ENCODE peak calls at places on chromosomes 16 and 17, in seven cellular contexts. T, B, Q, W, F, I and U are unnamed samples.

GRCh38 chr16:31382485-31383161 is 10.5 kb upstream of the ITGAD start:
- DNase-seq in T (peak), B (peak), Q (peak), W (peak), F (peak), I (no peak), U (peak)

GRCh38 chr17:40168262-40168832 is 8.9 kb upstream of the RAPGEFL1 start:
- DNase-seq in T (peak), B (peak), Q (peak), W (peak), F (peak), I (peak), U (peak)

GRCh38 chr17:50967795-50968194 is 101.6 kb upstream of the TOB1 start:
- DNase-seq in T (peak), B (peak), Q (no peak), W (no peak), F (no peak), I (peak), U (no peak)

GRCh38 chr16:84537431-84538151 is 33.1 kb upstream of the MEAK7 start:
- DNase-seq in T (no peak), B (no peak), Q (no peak), W (no peak), F (no peak), I (peak), U (no peak)

GRCh38 chr16:72050769-72051464 is 3.4 kb upstream of the HP start:
- DNase-seq in T (peak), B (no peak), Q (no peak), W (no peak), F (no peak), I (no peak), U (no peak)

GRCh38 chr16:1914084-1914608 is 4.1 kb downstream of the HS3ST6 start:
- DNase-seq in T (no peak), B (no peak), Q (peak), W (no peak), F (no peak), I (no peak), U (no peak)

GRCh38 chr16:3591991-3592390 is 14.8 kb upstream of the NLRC3 start:
- DNase-seq in T (no peak), B (no peak), Q (no peak), W (no peak), F (no peak), I (no peak), U (no peak)

GRCh38 chr17:55710829-55711496 is 11.7 kb downstream of the TMEM100 start:
- DNase-seq in T (no peak), B (no peak), Q (no peak), W (no peak), F (no peak), I (no peak), U (peak)

GRCh38 chr17:13885953-13886889 is 183.1 kb upstream of the COX10 start:
- DNase-seq in T (peak), B (peak), Q (no peak), W (peak), F (no peak), I (peak), U (no peak)

GRCh38 chr16:3716831-3717234 is 491 bp downstream of the TRAP1 start:
- DNase-seq in T (no peak), B (no peak), Q (peak), W (peak), F (peak), I (peak), U (peak)

GRCh38 chr17:18182978-18183333 is 672 bp upstream of the ALKBH5 start:
- DNase-seq in T (peak), B (no peak), Q (peak), W (no peak), F (peak), I (peak), U (no peak)

GRCh38 chr16:57593990-57594389 is 34.4 kb upstream of the ADGRG1 start:
- DNase-seq in T (no peak), B (no peak), Q (no peak), W (no peak), F (no peak), I (no peak), U (no peak)

GRCh38 chr16:2483160-2483559 is 8.2 kb downstream of the TBC1D24 start:
- DNase-seq in T (peak), B (no peak), Q (no peak), W (no peak), F (no peak), I (no peak), U (no peak)

GRCh38 chr17:63819585-63820537 is 7.4 kb upstream of the PSMC5 start:
- DNase-seq in T (no peak), B (no peak), Q (no peak), W (no peak), F (no peak), I (no peak), U (no peak)

GRCh38 chr17:53217311-53217710 is 605.4 kb upstream of the KIF2B start:
- DNase-seq in T (no peak), B (no peak), Q (no peak), W (no peak), F (peak), I (no peak), U (no peak)

GRCh38 chr16:82379601-82380000 is 209.6 kb upstream of the MPHOSPH6 start:
- DNase-seq in T (no peak), B (no peak), Q (no peak), W (no peak), F (no peak), I (no peak), U (no peak)

GRCh38 chr16:49969356-49970030 is 55.5 kb upstream of the CNEP1R1 start:
- DNase-seq in T (no peak), B (peak), Q (no peak), W (no peak), F (no peak), I (peak), U (no peak)

GRCh38 chr17:6643460-6644125 is 2.7 kb downstream of the TXNDC17 start:
- DNase-seq in T (peak), B (no peak), Q (no peak), W (no peak), F (peak), I (peak), U (no peak)

GRCh38 chr17:59695943-59696681 is 11.1 kb downstream of the PTRH2 start:
- DNase-seq in T (no peak), B (peak), Q (no peak), W (peak), F (no peak), I (peak), U (no peak)

GRCh38 chr16:1942810-1943726 is at the start of gene MSRB1:
- DNase-seq in T (peak), B (peak), Q (peak), W (peak), F (peak), I (peak), U (peak)

GRCh38 chr16:28293589-28293935 is 1.2 kb downstream of the SBK1 start:
- DNase-seq in T (no peak), B (no peak), Q (no peak), W (no peak), F (no peak), I (no peak), U (no peak)
- H3K9ac ChIP-seq in T (no peak), B (no peak), Q (no peak), W (peak), F (no peak), I (no peak), U (no peak)

DNA sequence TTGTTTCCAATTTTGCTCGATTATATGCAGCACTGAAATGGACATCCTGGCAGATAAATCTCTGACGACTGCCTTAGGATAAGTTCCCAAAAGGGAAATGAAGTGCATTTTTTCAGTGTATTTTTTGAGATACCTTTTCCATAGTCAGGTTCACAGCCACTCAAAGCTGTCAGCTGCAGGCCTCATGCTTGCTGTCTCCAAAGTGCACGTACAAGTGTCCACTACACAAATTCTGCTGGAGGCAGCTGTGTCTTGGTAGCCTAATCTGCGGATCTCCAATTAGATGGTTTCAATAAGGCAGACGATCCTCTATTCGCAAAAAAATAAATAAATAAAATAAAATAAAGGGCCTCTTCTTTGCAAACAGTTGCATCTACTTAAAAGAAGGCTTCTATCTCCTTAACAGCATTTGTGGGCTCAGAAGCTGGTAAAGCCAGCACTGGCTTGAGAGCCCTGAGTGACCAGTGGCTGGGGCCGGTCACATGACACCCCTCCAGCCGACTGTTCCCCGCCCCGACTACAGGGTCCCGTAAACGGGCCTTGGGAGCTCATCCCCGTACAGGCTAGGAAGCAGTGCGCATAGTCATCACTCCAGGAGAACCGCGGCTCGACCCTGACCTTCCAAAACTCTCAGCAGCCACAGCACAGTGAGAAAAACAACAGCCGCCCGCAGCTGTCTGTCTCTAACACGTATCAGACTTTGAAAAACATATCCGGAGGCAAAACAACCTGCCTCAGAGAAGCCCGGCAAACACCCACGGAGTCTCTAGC is 18.8 kb downstream of the RPH3AL start:
- DNase-seq in T (peak), B (peak), Q (peak), W (peak), F (no peak), I (peak), U (peak)
- H3K9ac ChIP-seq in T (no peak), B (no peak), Q (peak), W (no peak), F (no peak), I (peak), U (peak)

DNA sequence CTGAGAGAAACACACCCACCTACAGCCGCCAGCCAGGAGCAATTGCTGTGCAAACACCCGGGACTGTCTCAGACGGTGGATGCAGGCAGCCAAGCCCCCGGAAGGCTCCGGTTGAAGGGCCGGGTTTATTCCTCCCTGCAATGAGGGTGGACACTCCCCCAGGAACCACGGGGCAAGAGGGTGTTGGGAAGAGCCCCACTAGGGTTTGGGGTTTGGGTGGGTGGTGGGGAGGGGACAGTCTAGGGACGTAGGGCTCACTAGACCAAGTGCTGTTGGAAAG is 19.2 kb downstream of the JPH3 start:
- DNase-seq in T (no peak), B (no peak), Q (no peak), W (no peak), F (no peak), I (no peak), U (no peak)
- H3K9ac ChIP-seq in T (no peak), B (no peak), Q (no peak), W (no peak), F (no peak), I (no peak), U (no peak)

DNA sequence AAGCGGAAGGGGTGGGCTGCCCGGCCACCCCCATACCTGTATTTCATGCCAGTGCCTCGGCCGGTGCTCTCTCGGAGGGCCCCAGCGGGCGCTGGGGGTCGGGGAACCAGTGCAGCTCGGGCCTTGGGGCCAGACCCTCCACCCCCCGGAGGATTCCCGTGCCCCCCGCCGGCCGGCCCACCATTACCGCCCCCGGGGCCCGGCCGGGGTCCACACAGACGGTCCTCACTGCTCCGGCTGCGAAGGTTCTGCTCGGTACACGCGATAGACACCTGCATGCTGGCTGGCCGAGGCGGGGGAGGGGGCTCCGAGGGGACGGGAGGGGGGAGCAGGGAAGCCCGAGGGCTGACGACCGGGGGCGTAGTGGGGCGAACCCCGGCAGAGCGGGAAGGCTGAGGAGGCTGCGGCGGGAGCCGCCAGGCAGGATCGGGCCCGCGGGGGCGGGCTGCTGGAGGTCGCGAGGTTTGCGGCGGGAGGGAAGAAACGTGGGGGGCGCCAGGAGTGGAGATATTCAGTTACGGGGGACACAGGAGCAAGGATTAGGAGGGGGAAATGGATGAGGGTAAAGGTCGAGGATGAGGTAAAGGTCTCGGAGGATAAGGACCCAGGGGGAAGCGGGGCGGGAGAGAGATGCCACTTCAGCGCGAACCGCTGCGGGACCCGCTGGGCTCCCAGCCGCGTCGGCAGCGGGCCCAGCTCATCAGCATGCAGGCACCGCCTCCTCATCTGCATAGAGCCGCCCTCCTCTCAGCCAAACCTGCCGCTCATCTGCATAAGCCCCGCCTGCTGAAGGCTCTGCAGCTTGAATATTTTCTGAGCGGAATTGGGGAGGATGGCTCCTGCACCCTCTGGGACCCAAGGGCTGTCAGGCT is at the start of gene KCNAB3:
- DNase-seq in T (peak), B (peak), Q (no peak), W (peak), F (no peak), I (peak), U (peak)
- H3K9ac ChIP-seq in T (peak), B (peak), Q (no peak), W (peak), F (no peak), I (peak), U (peak)

GRCh38 chr17:67829331-67829730 is 4.0 kb downstream of the BPTF start:
- DNase-seq in T (no peak), B (no peak), Q (no peak), W (peak), F (peak), I (no peak), U (no peak)
- H3K9ac ChIP-seq in T (no peak), B (no peak), Q (no peak), W (no peak), F (no peak), I (no peak), U (no peak)

GRCh38 chr17:49555495-49556018 is 20.1 kb upstream of the NXPH3 start:
- DNase-seq in T (no peak), B (no peak), Q (no peak), W (no peak), F (no peak), I (no peak), U (no peak)
- H3K9ac ChIP-seq in T (no peak), B (no peak), Q (no peak), W (no peak), F (no peak), I (no peak), U (no peak)

DNA sequence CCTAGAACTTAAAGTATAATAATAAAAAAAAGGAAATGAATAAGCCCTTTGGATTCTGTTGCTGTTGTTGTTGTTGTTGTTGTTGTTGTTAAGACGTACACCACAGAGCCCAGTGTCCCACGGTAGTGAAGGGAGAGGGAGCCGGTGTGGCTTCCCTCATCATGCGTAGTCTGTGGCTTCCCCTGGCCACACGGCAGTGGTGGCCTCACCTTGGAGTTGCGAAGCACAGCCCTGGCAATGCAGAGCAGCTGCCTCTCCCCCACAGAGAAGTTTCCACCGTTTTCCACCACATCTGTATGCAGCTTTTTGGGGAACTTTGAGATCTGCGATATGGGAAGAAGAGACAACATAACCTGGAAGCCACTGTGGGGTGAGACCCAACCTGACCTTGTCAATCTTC is 14.1 kb upstream of the ABCC12 start:
- DNase-seq in T (no peak), B (no peak), Q (no peak), W (no peak), F (no peak), I (no peak), U (no peak)
- H3K9ac ChIP-seq in T (no peak), B (no peak), Q (no peak), W (no peak), F (no peak), I (no peak), U (no peak)

DNA sequence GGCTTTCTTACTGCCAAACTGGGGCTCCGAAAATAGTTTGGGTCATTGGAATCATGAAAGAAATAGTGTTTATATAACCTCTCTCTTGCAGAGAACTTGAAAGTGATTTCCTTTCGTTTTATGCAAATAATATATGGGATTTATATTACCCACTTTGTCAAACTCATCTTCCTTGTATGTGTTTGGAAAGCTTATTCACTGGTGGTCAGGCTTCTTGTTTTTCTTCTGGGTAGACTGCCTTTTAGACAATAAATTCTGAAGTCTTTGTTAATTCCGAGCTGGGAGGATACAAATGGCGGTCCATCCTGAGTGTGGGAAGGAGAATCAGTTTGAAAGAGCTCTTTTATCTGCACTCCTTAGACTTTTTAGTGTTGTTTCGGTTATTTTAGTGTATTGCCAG is 230.1 kb downstream of the MSI2 start:
- DNase-seq in T (no peak), B (no peak), Q (no peak), W (no peak), F (no peak), I (no peak), U (peak)
- H3K9ac ChIP-seq in T (no peak), B (no peak), Q (no peak), W (no peak), F (no peak), I (no peak), U (no peak)

DNA sequence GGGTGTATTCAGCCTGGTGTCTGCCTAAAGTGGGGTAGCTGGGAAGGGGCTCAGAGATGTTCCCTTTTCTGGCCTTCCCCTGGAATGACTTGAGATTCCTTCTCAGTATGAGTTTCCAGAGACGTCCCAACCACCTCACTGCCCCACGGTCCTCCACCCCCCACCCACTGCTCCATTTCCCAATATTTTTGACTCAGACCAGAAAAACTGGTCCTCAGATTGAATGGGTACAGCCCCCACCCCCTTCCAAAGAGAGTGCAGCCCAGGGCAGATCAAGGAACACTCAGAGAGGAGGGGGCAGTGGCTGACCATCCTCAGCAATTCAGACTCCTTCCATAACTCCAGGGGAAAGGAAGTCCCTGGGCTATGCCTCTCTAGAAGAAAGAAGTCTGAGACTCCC is 3.2 kb downstream of the ACLY start:
- DNase-seq in T (no peak), B (no peak), Q (no peak), W (no peak), F (no peak), I (no peak), U (no peak)
- H3K9ac ChIP-seq in T (no peak), B (no peak), Q (no peak), W (peak), F (no peak), I (peak), U (no peak)

GRCh38 chr16:9821970-9822369 is 360.3 kb downstream of the GRIN2A start:
- DNase-seq in T (no peak), B (no peak), Q (no peak), W (no peak), F (no peak), I (no peak), U (no peak)

GRCh38 chr16:9827062-9827752 is 355.0 kb downstream of the GRIN2A start:
- DNase-seq in T (no peak), B (no peak), Q (no peak), W (peak), F (no peak), I (no peak), U (no peak)

GRCh38 chr16:9823510-9823909 is 358.7 kb downstream of the GRIN2A start:
- DNase-seq in T (no peak), B (no peak), Q (no peak), W (no peak), F (no peak), I (no peak), U (no peak)

GRCh38 chr16:9824191-9824590 is 358.0 kb downstream of the GRIN2A start:
- DNase-seq in T (no peak), B (no peak), Q (no peak), W (no peak), F (no peak), I (no peak), U (no peak)

GRCh38 chr16:9826630-9827029 is 355.6 kb downstream of the GRIN2A start:
- DNase-seq in T (no peak), B (no peak), Q (no peak), W (no peak), F (no peak), I (no peak), U (no peak)
- H3K9ac ChIP-seq in T (no peak), B (no peak), Q (no peak), W (no peak), F (no peak), I (no peak), U (no peak)